ENCODE peak calls at places on chromosomes 3 and 15, in six cellular contexts. R is Peyer's patch, N is Panc1, X is A549, O is ascending aorta, M is lower lobe of right lung. Z is an unnamed sample.

GRCh38 chr15:101394654-101395053 is 94.9 kb downstream of the PCSK6 start:
- DNase-seq in R (no peak), N (no peak), X (no peak), O (peak; percentile 13), M (no peak), Z (no peak)

GRCh38 chr3:152786977-152787681 is 47.8 kb upstream of the P2RY1 start:
- DNase-seq in R (no peak), N (no peak), X (no peak), O (no peak), M (no peak), Z (no peak)

GRCh38 chr15:56693761-56694160 is 39.5 kb downstream of the ZNF280D start:
- DNase-seq in R (no peak), N (no peak), X (no peak), O (no peak), M (no peak), Z (no peak)

GRCh38 chr3:32873491-32874130 is 55.8 kb downstream of the TRIM71 start:
- DNase-seq in R (no peak), N (no peak), X (no peak), O (no peak), M (peak; percentile 59), Z (no peak)

GRCh38 chr3:9347887-9348286 is 15.0 kb upstream of the THUMPD3 start:
- DNase-seq in R (no peak), N (no peak), X (no peak), O (no peak), M (no peak), Z (no peak)

GRCh38 chr3:152937234-152937633 is 102.3 kb downstream of the P2RY1 start:
- DNase-seq in R (no peak), N (no peak), X (no peak), O (no peak), M (no peak), Z (no peak)

GRCh38 chr3:18739098-18739431 is 313.9 kb upstream of the SATB1 start:
- DNase-seq in R (no peak), N (no peak), X (no peak), O (no peak), M (no peak), Z (no peak)

GRCh38 chr3:37985637-37986320 is 4.8 kb upstream of the VILL start:
- DNase-seq in R (no peak), N (no peak), X (no peak), O (peak; percentile 60), M (peak; percentile 53), Z (peak; percentile 12)

GRCh38 chr15:45084163-45084562 is 29.8 kb downstream of the DUOX2 start:
- DNase-seq in R (no peak), N (no peak), X (no peak), O (no peak), M (no peak), Z (no peak)

GRCh38 chr15:68789921-68790575 is 30.6 kb downstream of the ANP32A start:
- DNase-seq in R (no peak), N (no peak), X (no peak), O (no peak), M (no peak), Z (no peak)
- H3K4me3 ChIP-seq in R (no peak overlapping the region), N (no peak overlapping the region), X (no peak overlapping the region), O (no peak overlapping the region), M (no peak overlapping the region), Z (no peak overlapping the region)

DNA sequence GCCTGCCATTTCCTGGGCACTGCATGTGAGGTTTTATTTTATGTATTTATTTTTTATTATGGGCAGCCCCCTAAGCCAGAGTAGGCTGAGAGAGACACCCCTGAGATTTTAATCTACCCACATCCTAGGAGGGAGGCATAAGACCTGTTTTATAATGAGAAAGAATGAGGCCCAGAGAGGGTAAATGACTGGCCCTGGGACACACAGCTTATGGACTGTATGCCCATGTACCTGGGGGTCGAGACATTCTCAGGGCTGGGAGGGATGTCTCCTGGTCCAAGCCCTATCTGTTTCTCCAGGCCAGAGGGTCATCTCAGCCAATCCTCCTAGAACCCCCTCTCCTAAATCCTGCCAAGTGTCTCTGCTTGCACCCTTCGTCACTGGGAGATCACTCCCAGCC is 6.1 kb downstream of the PLXND1 start:
- DNase-seq in R (no peak), N (no peak), X (no peak), O (no peak), M (no peak), Z (no peak)
- H3K27ac ChIP-seq in R (peak overlapping the region; percentile 12), N (peak overlapping the region; percentile 99), X (no peak overlapping the region), O (peak overlapping the region; percentile 92), M (peak overlapping the region; percentile 89), Z (peak overlapping the region; percentile 18)

DNA sequence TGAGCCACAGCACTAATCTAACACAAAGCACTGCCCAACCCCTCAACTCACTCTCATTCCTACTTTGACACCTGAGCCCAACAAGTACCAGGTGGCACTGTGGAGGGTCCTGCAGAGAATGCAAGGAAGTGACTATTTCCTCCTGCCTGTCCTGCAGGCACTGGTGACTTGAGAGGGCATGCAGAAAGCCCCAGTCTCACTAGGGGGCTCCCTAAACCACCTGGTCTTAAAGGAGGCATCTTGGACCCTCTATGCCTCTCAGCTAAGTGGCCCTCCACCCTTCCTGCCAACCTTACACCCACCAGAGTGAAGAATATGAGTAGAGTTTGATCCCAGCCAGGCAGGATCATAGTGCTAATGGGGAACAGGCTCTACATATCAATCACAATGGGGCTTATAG is 15.2 kb downstream of the TRAIP start:
- DNase-seq in R (no peak), N (peak; percentile 24), X (peak; percentile 31), O (no peak), M (no peak), Z (no peak)
- TF ChIP-seq CTCF in R (no peak), N (peak; percentile 71), X (peak; percentile 45), O (peak; percentile 17), M (peak; percentile 22), Z (no peak)

DNA sequence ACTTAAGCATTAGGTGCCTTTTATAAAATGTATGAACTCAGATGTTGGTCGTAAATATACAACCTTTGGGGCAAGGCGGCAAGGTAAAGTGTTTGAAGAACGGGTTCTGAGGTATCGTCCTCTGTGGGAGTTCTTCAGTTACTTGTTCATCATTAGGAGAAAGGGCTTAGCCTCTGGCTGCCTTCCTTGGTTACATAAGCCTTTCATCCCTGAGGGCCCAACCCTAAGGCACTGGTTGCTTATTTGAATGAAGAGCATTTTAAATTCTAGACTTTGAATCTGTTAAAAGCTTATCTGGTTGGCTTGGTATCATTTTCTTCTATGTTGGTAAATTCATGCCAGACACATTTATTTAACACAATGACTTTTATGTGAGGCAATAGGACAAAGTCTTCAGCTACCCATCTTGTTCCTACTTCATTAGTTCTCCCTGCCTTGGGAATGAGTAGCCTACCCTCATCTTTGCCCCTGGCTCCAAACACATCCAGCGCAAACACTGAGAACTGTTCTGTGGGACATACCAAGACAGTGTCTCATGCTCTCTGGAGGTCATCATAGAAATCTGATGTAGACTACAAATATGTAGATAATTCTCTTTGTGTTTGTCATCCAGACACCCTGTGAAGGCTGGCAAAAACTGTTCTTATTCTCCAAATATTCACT is 12.4 kb upstream of the CCDC80 start:
- DNase-seq in R (no peak), N (no peak), X (peak; percentile 97), O (peak; percentile 66), M (no peak), Z (peak; percentile 54)
- H3K4me3 ChIP-seq in R (no peak overlapping the region), N (no peak overlapping the region), X (no peak overlapping the region), O (no peak overlapping the region), M (no peak overlapping the region), Z (no peak overlapping the region)

GRCh38 chr3:43194069-43194468 is 88.2 kb upstream of the POMGNT2 start:
- DNase-seq in R (no peak), N (no peak), X (no peak), O (no peak), M (no peak), Z (no peak)
- H3K27ac ChIP-seq in R (peak overlapping the region; percentile 83), N (no peak overlapping the region), X (no peak overlapping the region), O (no peak overlapping the region), M (peak overlapping the region; percentile 61), Z (no peak overlapping the region)

GRCh38 chr3:34969513-34969912 is 669.8 kb upstream of the ARPP21 start:
- DNase-seq in R (no peak), N (no peak), X (no peak), O (no peak), M (no peak), Z (no peak)
- TF ChIP-seq CTCF in R (no peak), N (no peak), X (no peak), O (no peak), M (no peak), Z (no peak)

Z was measured in tibial nerve.